ENCODE peak calls at places on chromosomes 3 and 15, in eight cellular contexts. Q is A549, W is transverse colon, U is NB4, K is heart left ventricle, M is body of pancreas, C is GM12891, V is H54. E is an unnamed sample.

GRCh38 chr15:59366368-59367021 is 6.2 kb downstream of the MYO1E start:
- DNase-seq in Q (no peak), W (peak), U (no peak), K (no peak), M (no peak), C (no peak), V (no peak), E (no peak)

GRCh38 chr15:98838387-98839259 is 169.0 kb downstream of the PGPEP1L start:
- DNase-seq in Q (no peak), W (no peak), U (no peak), K (no peak), M (no peak), C (no peak), V (no peak), E (no peak)

GRCh38 chr3:45659661-45660566 is 29.3 kb upstream of the SACM1L start:
- DNase-seq in Q (peak), W (peak), U (peak), K (peak), M (peak), C (no peak), V (peak), E (peak)

GRCh38 chr15:52485290-52485689 is 43.4 kb downstream of the MYO5A start:
- DNase-seq in Q (no peak), W (no peak), U (no peak), K (no peak), M (no peak), C (no peak), V (no peak), E (no peak)

GRCh38 chr3:15630646-15631350 is 29.3 kb downstream of the BTD start:
- DNase-seq in Q (peak), W (no peak), U (no peak), K (no peak), M (no peak), C (no peak), V (no peak), E (peak)

GRCh38 chr3:58059349-58060321 is 51.4 kb downstream of the FLNB start:
- DNase-seq in Q (no peak), W (peak), U (peak), K (peak), M (peak), C (no peak), V (no peak), E (peak)

GRCh38 chr3:48881652-48882114 is 17.0 kb downstream of the SLC25A20 start:
- DNase-seq in Q (no peak), W (no peak), U (no peak), K (no peak), M (no peak), C (no peak), V (no peak), E (no peak)

GRCh38 chr15:68374346-68374745 is 57.6 kb downstream of the ITGA11 start:
- DNase-seq in Q (no peak), W (no peak), U (no peak), K (no peak), M (no peak), C (no peak), V (no peak), E (no peak)

GRCh38 chr3:11810276-11810675 is 36.4 kb downstream of the TAMM41 start:
- DNase-seq in Q (no peak), W (no peak), U (no peak), K (no peak), M (no peak), C (no peak), V (no peak), E (no peak)

GRCh38 chr3:106183762-106184391 is 315.1 kb upstream of the CBLB start:
- DNase-seq in Q (no peak), W (no peak), U (no peak), K (no peak), M (no peak), C (no peak), V (no peak), E (no peak)

GRCh38 chr3:151107177-151107576 is 21.7 kb downstream of the MED12L start:
- DNase-seq in Q (no peak), W (no peak), U (no peak), K (no peak), M (no peak), C (no peak), V (no peak), E (no peak)

GRCh38 chr3:164640586-164640985 is 437.7 kb downstream of the SI start:
- DNase-seq in Q (no peak), W (no peak), U (no peak), K (no peak), M (no peak), C (no peak), V (no peak), E (no peak)

GRCh38 chr3:31226331-31226730 is 306.4 kb upstream of the STT3B start:
- DNase-seq in Q (no peak), W (peak), U (peak), K (no peak), M (no peak), C (no peak), V (no peak), E (no peak)

GRCh38 chr15:64216161-64216560 is 53.3 kb upstream of the PPIB start:
- DNase-seq in Q (no peak), W (no peak), U (no peak), K (no peak), M (no peak), C (no peak), V (no peak), E (no peak)

GRCh38 chr3:149388714-149389417 is 11.4 kb upstream of the TM4SF1 start:
- DNase-seq in Q (no peak), W (no peak), U (no peak), K (no peak), M (no peak), C (no peak), V (no peak), E (no peak)

GRCh38 chr15:73593278-73594074 is 39.7 kb downstream of the NPTN start:
- DNase-seq in Q (no peak), W (no peak), U (no peak), K (no peak), M (peak), C (no peak), V (no peak), E (peak)

GRCh38 chr15:63597033-63597790 is at the start of gene FBXL22:
- DNase-seq in Q (no peak), W (peak), U (no peak), K (peak), M (peak), C (no peak), V (no peak), E (no peak)

GRCh38 chr15:30062881-30063280 is 19.9 kb upstream of the GOLGA8J start:
- DNase-seq in Q (no peak), W (no peak), U (no peak), K (no peak), M (no peak), C (no peak), V (no peak), E (no peak)

GRCh38 chr3:189309400-189309975 is 137.7 kb downstream of the TPRG1 start:
- DNase-seq in Q (no peak), W (no peak), U (no peak), K (no peak), M (no peak), C (no peak), V (no peak), E (no peak)

GRCh38 chr15:70435369-70435768 is 328.0 kb downstream of the UACA start:
- DNase-seq in Q (no peak), W (peak), U (no peak), K (no peak), M (no peak), C (no peak), V (no peak), E (no peak)

GRCh38 chr15:60212536-60212935 is 185.2 kb downstream of the ANXA2 start:
- DNase-seq in Q (no peak), W (no peak), U (peak), K (no peak), M (no peak), C (no peak), V (peak), E (no peak)

GRCh38 chr3:59482001-59482400 is 432.2 kb upstream of the CFAP20DC start:
- DNase-seq in Q (no peak), W (no peak), U (no peak), K (no peak), M (no peak), C (no peak), V (no peak), E (no peak)

GRCh38 chr15:58521293-58521991 is 89.7 kb downstream of the LIPC start:
- DNase-seq in Q (peak), W (no peak), U (peak), K (peak), M (peak), C (no peak), V (peak), E (peak)

GRCh38 chr15:67006089-67007065 is 59.0 kb upstream of the SMAD3 start:
- DNase-seq in Q (no peak), W (no peak), U (peak), K (no peak), M (no peak), C (no peak), V (no peak), E (no peak)

GRCh38 chr3:13072239-13073041 is 789 bp downstream of the IQSEC1 start:
- DNase-seq in Q (no peak), W (peak), U (no peak), K (peak), M (no peak), C (no peak), V (peak), E (no peak)

GRCh38 chr3:171565133-171565532 is 104.9 kb upstream of the TNIK start:
- DNase-seq in Q (no peak), W (no peak), U (no peak), K (no peak), M (no peak), C (no peak), V (no peak), E (no peak)

GRCh38 chr3:184050217-184050847 is 2.5 kb upstream of the HTR3C start:
- DNase-seq in Q (no peak), W (peak), U (peak), K (no peak), M (peak), C (no peak), V (no peak), E (no peak)

GRCh38 chr15:68990755-68991500 is 23.6 kb upstream of the NOX5 start:
- DNase-seq in Q (no peak), W (no peak), U (no peak), K (no peak), M (no peak), C (no peak), V (no peak), E (peak)

GRCh38 chr3:53184701-53185100 is 23.7 kb downstream of the PRKCD start:
- DNase-seq in Q (no peak), W (no peak), U (no peak), K (peak), M (no peak), C (no peak), V (no peak), E (no peak)
- TF ChIP-seq POLR2A in Q (no peak), W (no peak), U (no peak), K (no peak), M (no peak), C (no peak), V (no peak), E (no peak)

DNA sequence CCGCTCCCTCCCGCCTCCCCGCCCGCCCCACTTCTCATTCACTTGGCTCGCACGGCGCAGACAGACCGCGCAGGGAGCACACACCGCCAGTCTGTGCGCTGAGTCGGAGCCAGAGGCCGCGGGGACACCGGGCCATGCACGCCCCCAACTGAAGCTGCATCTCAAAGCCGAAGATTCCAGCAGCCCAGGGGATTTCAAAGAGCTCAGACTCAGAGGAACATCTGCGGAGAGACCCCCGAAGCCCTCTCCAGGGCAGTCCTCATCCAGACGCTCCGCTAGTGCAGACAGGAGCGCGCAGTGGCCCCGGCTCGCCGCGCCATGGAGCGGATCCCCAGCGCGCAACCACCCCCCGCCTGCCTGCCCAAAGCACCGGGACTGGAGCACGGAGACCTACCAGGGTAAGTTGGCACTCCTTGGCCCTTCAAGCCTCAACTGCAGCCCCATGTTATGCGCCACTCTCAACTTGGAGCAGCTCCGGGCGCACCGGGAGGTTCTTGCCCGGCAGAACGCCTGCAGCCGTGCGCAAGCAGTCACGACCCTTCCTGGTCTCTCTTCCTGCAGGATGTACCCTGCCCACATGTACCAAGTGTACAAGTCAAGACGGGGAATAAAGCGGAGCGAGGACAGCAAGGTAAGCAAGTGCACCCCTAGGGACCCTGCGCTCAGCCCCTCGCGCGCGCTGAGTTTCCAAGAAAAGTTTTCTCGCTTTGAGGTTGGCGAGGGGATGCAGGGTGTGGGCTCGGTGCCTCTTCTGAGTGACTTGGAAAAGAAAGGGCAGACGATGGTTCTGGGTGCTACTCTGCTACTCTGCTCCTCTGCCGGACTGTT is at the start of gene BHLHE40:
- DNase-seq in Q (no peak), W (peak), U (peak), K (no peak), M (no peak), C (no peak), V (no peak), E (peak)
- TF ChIP-seq POLR2A in Q (peak), W (peak), U (no peak), K (peak), M (peak), C (peak), V (peak), E (peak)

DNA sequence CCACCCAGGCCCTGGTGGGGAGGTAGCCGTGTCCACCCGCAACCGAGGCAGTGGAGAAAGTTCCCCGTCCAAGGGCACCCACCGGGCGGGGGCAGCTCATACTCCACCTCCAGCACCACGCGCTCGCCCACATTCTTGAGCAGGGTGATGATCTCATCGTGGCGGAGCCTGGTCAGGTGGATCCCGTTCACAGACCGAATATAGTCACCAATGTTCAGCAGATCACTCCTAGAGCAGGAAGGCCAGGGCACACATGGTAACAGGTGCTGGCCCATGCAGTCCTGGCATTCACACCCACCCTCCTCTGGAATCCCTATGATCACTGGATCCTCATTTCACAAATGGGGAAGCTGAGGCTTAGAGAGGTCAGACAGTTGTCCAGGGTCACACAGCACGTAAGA is 15.8 kb downstream of the GRIP2 start:
- DNase-seq in Q (no peak), W (no peak), U (no peak), K (peak), M (peak), C (no peak), V (no peak), E (no peak)
- TF ChIP-seq POLR2A in Q (no peak), W (no peak), U (no peak), K (peak), M (no peak), C (no peak), V (no peak), E (no peak)

GRCh38 chr15:75449585-75450306 is 1.7 kb downstream of the SIN3A start:
- DNase-seq in Q (no peak), W (no peak), U (no peak), K (no peak), M (no peak), C (no peak), V (no peak), E (no peak)

GRCh38 chr15:75452364-75452967 is 976 bp upstream of the SIN3A start:
- DNase-seq in Q (peak), W (peak), U (peak), K (peak), M (peak), C (no peak), V (peak), E (peak)

GRCh38 chr15:75450307-75451201 is 936 bp downstream of the SIN3A start:
- DNase-seq in Q (peak), W (peak), U (peak), K (peak), M (peak), C (peak), V (peak), E (peak)

GRCh38 chr15:75451674-75452363 is at the start of gene SIN3A:
- DNase-seq in Q (peak), W (peak), U (peak), K (peak), M (peak), C (peak), V (peak), E (peak)

GRCh38 chr15:75451202-75451673 is 252 bp downstream of the SIN3A start:
- DNase-seq in Q (peak), W (no peak), U (no peak), K (no peak), M (no peak), C (no peak), V (no peak), E (no peak)
- TF ChIP-seq POLR2A in Q (no peak), W (no peak), U (no peak), K (no peak), M (no peak), C (no peak), V (no peak), E (no peak)

GRCh38 chr3:52705438-52705687 is 228 bp downstream of the GLT8D1 start:
- DNase-seq in Q (no peak), W (no peak), U (no peak), K (no peak), M (no peak), C (no peak), V (no peak), E (no peak)
- TF ChIP-seq POLR2A in Q (no peak), W (no peak), U (no peak), K (no peak), M (no peak), C (no peak), V (no peak), E (no peak)

DNA sequence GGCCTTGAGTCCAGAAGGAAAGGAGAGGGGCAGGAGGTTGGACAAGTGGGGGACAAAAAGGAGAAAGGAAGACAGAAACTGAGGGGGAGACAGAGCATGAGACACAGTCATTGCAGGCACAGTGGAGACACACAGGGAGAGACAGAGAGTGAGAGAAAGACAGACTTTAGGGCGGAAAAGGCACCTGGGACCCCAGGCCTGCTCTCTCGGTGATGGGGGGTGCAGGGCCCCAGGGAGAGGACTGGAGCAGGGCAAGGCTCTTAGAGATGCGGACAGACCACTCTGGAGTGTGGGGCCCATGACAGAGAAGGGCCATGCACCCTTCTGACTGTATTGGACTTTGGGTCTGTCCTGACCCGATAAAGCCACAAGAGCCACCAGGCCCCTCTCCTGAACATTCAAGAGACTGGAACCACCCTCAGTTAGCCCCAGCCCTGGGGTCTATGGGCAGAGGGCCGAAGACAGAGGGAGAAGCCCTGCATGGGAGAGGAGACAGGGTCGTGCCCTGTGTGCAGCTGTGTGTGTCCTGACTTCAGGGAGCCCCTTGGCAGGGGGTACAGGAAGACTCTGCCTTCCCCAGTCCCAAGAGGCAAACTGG is 12.5 kb downstream of the PLCD1 start:
- DNase-seq in Q (no peak), W (no peak), U (no peak), K (no peak), M (no peak), C (no peak), V (no peak), E (no peak)
- TF ChIP-seq POLR2A in Q (no peak), W (no peak), U (no peak), K (no peak), M (no peak), C (no peak), V (no peak), E (no peak)

GRCh38 chr3:9946112-9947024 is 5.8 kb downstream of the PRRT3 start:
- DNase-seq in Q (peak), W (peak), U (peak), K (peak), M (peak), C (no peak), V (no peak), E (peak)
- TF ChIP-seq POLR2A in Q (peak), W (peak), U (peak), K (no peak), M (peak), C (no peak), V (peak), E (peak)

GRCh38 chr15:85618956-85619491 is 175.7 kb downstream of the KLHL25 start:
- DNase-seq in Q (no peak), W (peak), U (peak), K (peak), M (peak), C (no peak), V (peak), E (no peak)
- TF ChIP-seq POLR2A in Q (no peak), W (peak), U (no peak), K (no peak), M (no peak), C (peak), V (no peak), E (no peak)

GRCh38 chr3:195442573-195443390 is at the start of gene ACAP2:
- DNase-seq in Q (peak), W (peak), U (peak), K (peak), M (peak), C (peak), V (peak), E (peak)
- TF ChIP-seq POLR2A in Q (peak), W (peak), U (peak), K (peak), M (peak), C (peak), V (peak), E (peak)

GRCh38 chr3:5123937-5124336 is 1.8 kb downstream of the ARL8B start:
- DNase-seq in Q (no peak), W (peak), U (no peak), K (no peak), M (no peak), C (no peak), V (no peak), E (no peak)

GRCh38 chr3:5120446-5120845 is 1.6 kb upstream of the ARL8B start:
- DNase-seq in Q (no peak), W (no peak), U (no peak), K (no peak), M (no peak), C (no peak), V (no peak), E (no peak)

GRCh38 chr3:5122741-5123706 is 932 bp downstream of the ARL8B start:
- DNase-seq in Q (peak), W (peak), U (peak), K (peak), M (peak), C (no peak), V (no peak), E (peak)

GRCh38 chr3:5126586-5126985 is 4.5 kb downstream of the ARL8B start:
- DNase-seq in Q (no peak), W (no peak), U (peak), K (no peak), M (no peak), C (no peak), V (no peak), E (peak)

DNA sequence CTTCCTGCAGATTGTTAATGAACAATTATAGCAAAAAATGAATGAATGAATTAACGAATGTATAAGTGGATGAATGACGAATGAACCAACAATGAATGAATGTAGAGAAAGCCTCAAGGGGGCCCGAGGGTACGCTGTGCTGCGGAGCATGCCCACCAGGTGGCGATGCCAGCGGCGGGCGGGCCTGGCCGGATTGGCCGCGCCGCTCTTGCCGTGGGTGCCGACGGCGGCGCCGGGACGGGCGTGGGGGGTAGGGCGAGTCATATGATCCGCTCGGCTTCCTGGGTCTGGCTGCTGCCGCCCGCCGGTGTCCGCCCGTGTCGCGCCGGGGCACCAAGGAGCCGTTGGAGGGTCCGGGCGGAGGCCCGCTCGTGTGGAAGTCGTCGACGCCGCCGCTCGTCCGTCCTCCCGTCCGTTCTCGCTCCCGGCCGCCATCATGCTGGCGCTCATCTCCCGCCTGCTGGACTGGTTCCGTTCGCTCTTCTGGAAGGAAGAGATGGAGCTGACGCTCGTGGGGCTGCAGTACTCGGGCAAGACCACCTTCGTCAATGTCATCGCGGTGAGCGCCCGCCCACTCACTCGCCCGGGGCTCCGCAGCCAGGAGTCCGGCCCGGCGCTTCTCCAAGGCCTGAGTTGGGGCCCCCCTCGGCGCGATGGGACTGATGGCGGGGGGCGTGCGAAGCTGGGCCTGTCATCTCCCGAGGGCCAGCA is at the start of gene ARL8B:
- DNase-seq in Q (peak), W (peak), U (peak), K (peak), M (peak), C (peak), V (peak), E (peak)
- TF ChIP-seq POLR2A in Q (peak), W (peak), U (peak), K (no peak), M (peak), C (peak), V (peak), E (peak)